ENCODE peak calls at places on chromosomes 5 and 9, in nine cellular contexts. T, S, G, B, I, E, Q, W and R are unnamed samples.

GRCh38 chr9:90830051-90830450 is 28.4 kb downstream of the SYK start:
- DNase-seq in Q (no peak), S (no peak), G (no peak), E (no peak), W (no peak), B (no peak), I (no peak), T (no peak), R (no peak)

GRCh38 chr9:121819511-121820231 is 168.2 kb downstream of the DAB2IP start:
- DNase-seq in Q (no peak), W (no peak), T (no peak), S (no peak), B (peak; percentile 90), G (no peak), I (no peak), E (no peak), R (no peak)

GRCh38 chr5:13359326-13359725 is 585.2 kb downstream of the DNAH5 start:
- DNase-seq in T (no peak), G (no peak), E (no peak), I (no peak), S (no peak), Q (no peak), W (no peak), B (no peak), R (no peak)

GRCh38 chr5:141882594-141883183 is 4.5 kb upstream of the PCDH1 start:
- DNase-seq in S (no peak), T (peak; percentile 1), G (no peak), I (no peak), B (no peak), E (no peak), Q (peak; percentile 97), W (no peak), R (peak; percentile 35)

GRCh38 chr9:121567142-121568100 is 67.8 kb upstream of the GGTA1 start:
- DNase-seq in I (no peak), Q (no peak), W (no peak), G (no peak), T (no peak), S (no peak), E (no peak), B (no peak), R (no peak)

GRCh38 chr5:87121315-87122170 is 146.1 kb upstream of the RASA1 start:
- DNase-seq in Q (no peak), T (peak; percentile 65), W (peak; percentile 19), B (no peak), I (peak; percentile 17), E (peak; percentile 69), S (peak; percentile 65), G (no peak), R (peak; percentile 14)

GRCh38 chr9:77997611-77998349 is 33.8 kb downstream of the GNAQ start:
- DNase-seq in W (no peak), T (no peak), I (no peak), S (no peak), B (no peak), G (no peak), Q (no peak), E (no peak), R (no peak)

GRCh38 chr5:73642296-73642695 is 16.3 kb downstream of the ARHGEF28 start:
- DNase-seq in Q (no peak), E (no peak), G (no peak), B (no peak), S (no peak), T (no peak), W (no peak), I (no peak), R (no peak)

GRCh38 chr5:138467711-138468132 is 2.4 kb downstream of the EGR1 start:
- DNase-seq in G (no peak), W (no peak), T (no peak), E (no peak), B (no peak), S (no peak), Q (no peak), I (no peak), R (peak; percentile 55)

GRCh38 chr9:120331913-120332312 is 248.1 kb downstream of the CDK5RAP2 start:
- DNase-seq in T (no peak), G (no peak), I (no peak), Q (no peak), E (no peak), S (no peak), W (no peak), B (no peak), R (no peak)

GRCh38 chr9:27818348-27818747 is 245.1 kb upstream of the C9orf72 start:
- DNase-seq in T (no peak), W (no peak), Q (no peak), G (no peak), S (no peak), B (no peak), I (no peak), E (no peak), R (no peak)

GRCh38 chr5:132591140-132591539 is 34.4 kb downstream of the RAD50 start:
- DNase-seq in T (no peak), G (no peak), I (no peak), Q (no peak), B (no peak), S (no peak), E (no peak), W (no peak), R (no peak)

GRCh38 chr5:22965960-22966359 is 112.8 kb upstream of the CDH12 start:
- DNase-seq in Q (no peak), E (no peak), T (no peak), W (no peak), G (no peak), B (no peak), S (no peak), I (no peak), R (no peak)

GRCh38 chr5:73448072-73448432 is 525 bp downstream of the FOXD1 start:
- DNase-seq in I (no peak), B (no peak), E (no peak), G (no peak), T (no peak), Q (no peak), S (peak; percentile 36), W (no peak), R (no peak)

GRCh38 chr5:143133721-143134120 is 269.8 kb downstream of the NR3C1 start:
- DNase-seq in B (no peak), Q (no peak), I (no peak), S (no peak), T (no peak), G (no peak), E (no peak), W (no peak), R (no peak)

GRCh38 chr9:8859416-8859815 is 1059.8 kb upstream of the DMAC1 start:
- DNase-seq in B (no peak), T (no peak), W (no peak), I (no peak), E (no peak), G (no peak), Q (no peak), S (no peak), R (no peak)

GRCh38 chr5:142608094-142608493 is 77.8 kb downstream of the FGF1 start:
- DNase-seq in E (no peak), T (no peak), W (no peak), G (no peak), Q (no peak), S (no peak), I (no peak), B (no peak), R (no peak)

GRCh38 chr9:70257991-70258691 is 637 bp upstream of the SMC5 start:
- DNase-seq in T (no peak), W (peak; percentile 17), Q (no peak), G (peak; percentile 63), S (peak; percentile 70), E (peak; percentile 46), I (no peak), B (peak; percentile 64), R (peak; percentile 85)

GRCh38 chr9:125255781-125256391 is 5.7 kb upstream of the GAPVD1 start:
- DNase-seq in T (peak; percentile 34), G (no peak), W (no peak), I (no peak), E (no peak), B (no peak), S (no peak), Q (no peak), R (no peak)